ENCODE peak calls at places on chromosome 4, in seven cellular contexts. One of them, this sample, is unnamed. For H3K9me3, the result is how much of the 10 kb centered on the place peaks cover.

GRCh38 chr4:38501698-38502097 is 162.3 kb upstream of the KLF3 start:
- DNase-seq in upper lobe of left lung: no peak
- DNase-seq in A549: no peak
- DNase-seq in sigmoid colon: no peak
- DNase-seq in HepG2: no peak
- DNase-seq in iPS DF 6.9: no peak
- DNase-seq in HCT116: no peak
- DNase-seq in this sample: no peak

GRCh38 chr4:128288689-128289106 is 1.1 kb upstream of the PGRMC2 start:
- DNase-seq in upper lobe of left lung: peak
- DNase-seq in A549: no peak
- DNase-seq in sigmoid colon: no peak
- DNase-seq in HepG2: no peak
- DNase-seq in iPS DF 6.9: no peak
- DNase-seq in HCT116: no peak
- DNase-seq in this sample: no peak

GRCh38 chr4:122992111-122992510 is 69.7 kb upstream of the NUDT6 start:
- DNase-seq in upper lobe of left lung: no peak
- DNase-seq in A549: no peak
- DNase-seq in sigmoid colon: no peak
- DNase-seq in HepG2: no peak
- DNase-seq in iPS DF 6.9: no peak
- DNase-seq in HCT116: no peak
- DNase-seq in this sample: no peak

GRCh38 chr4:125750827-125751466 is 436.2 kb downstream of the FAT4 start:
- DNase-seq in upper lobe of left lung: no peak
- DNase-seq in A549: peak
- DNase-seq in sigmoid colon: no peak
- DNase-seq in HepG2: peak
- DNase-seq in iPS DF 6.9: no peak
- DNase-seq in HCT116: no peak
- DNase-seq in this sample: no peak

GRCh38 chr4:7032591-7032990 is 10.6 kb upstream of the TADA2B start:
- DNase-seq in upper lobe of left lung: no peak
- DNase-seq in A549: no peak
- DNase-seq in sigmoid colon: no peak
- DNase-seq in HepG2: no peak
- DNase-seq in iPS DF 6.9: no peak
- DNase-seq in HCT116: no peak
- DNase-seq in this sample: no peak

GRCh38 chr4:163755013-163755412 is 260.5 kb downstream of the TMA16 start:
- DNase-seq in upper lobe of left lung: no peak
- DNase-seq in A549: no peak
- DNase-seq in sigmoid colon: no peak
- DNase-seq in HepG2: no peak
- DNase-seq in iPS DF 6.9: no peak
- DNase-seq in HCT116: no peak
- DNase-seq in this sample: no peak

GRCh38 chr4:122764808-122765189 is 32.3 kb downstream of the BBS12 start:
- DNase-seq in upper lobe of left lung: no peak
- DNase-seq in A549: no peak
- DNase-seq in sigmoid colon: no peak
- DNase-seq in HepG2: no peak
- DNase-seq in iPS DF 6.9: no peak
- DNase-seq in HCT116: no peak
- DNase-seq in this sample: no peak

GRCh38 chr4:94395541-94395940 is 52.9 kb upstream of the HPGDS start:
- DNase-seq in upper lobe of left lung: no peak
- DNase-seq in A549: no peak
- DNase-seq in sigmoid colon: no peak
- DNase-seq in HepG2: no peak
- DNase-seq in iPS DF 6.9: no peak
- DNase-seq in HCT116: no peak
- DNase-seq in this sample: no peak

GRCh38 chr4:40832175-40832574 is 82.4 kb downstream of the NSUN7 start:
- DNase-seq in upper lobe of left lung: no peak
- DNase-seq in A549: no peak
- DNase-seq in sigmoid colon: no peak
- DNase-seq in HepG2: no peak
- DNase-seq in iPS DF 6.9: no peak
- DNase-seq in HCT116: no peak
- DNase-seq in this sample: no peak

GRCh38 chr4:110621839-110622751 is 782 bp downstream of the PITX2 start:
- DNase-seq in upper lobe of left lung: no peak
- DNase-seq in A549: no peak
- DNase-seq in sigmoid colon: no peak
- DNase-seq in HepG2: no peak
- DNase-seq in iPS DF 6.9: no peak
- DNase-seq in HCT116: no peak
- DNase-seq in this sample: no peak

GRCh38 chr4:164807611-164808010 is 53.7 kb downstream of the SMIM31 start:
- DNase-seq in upper lobe of left lung: peak
- DNase-seq in A549: no peak
- DNase-seq in sigmoid colon: no peak
- DNase-seq in HepG2: peak
- DNase-seq in iPS DF 6.9: no peak
- DNase-seq in HCT116: no peak
- DNase-seq in this sample: no peak

GRCh38 chr4:40963912-40964478 is 214.2 kb downstream of the NSUN7 start:
- DNase-seq in upper lobe of left lung: no peak
- DNase-seq in A549: no peak
- DNase-seq in sigmoid colon: no peak
- DNase-seq in HepG2: no peak
- DNase-seq in iPS DF 6.9: no peak
- DNase-seq in HCT116: no peak
- DNase-seq in this sample: no peak

GRCh38 chr4:52713456-52713937 is 37.7 kb downstream of the ERVMER34-1 start:
- DNase-seq in upper lobe of left lung: no peak
- DNase-seq in A549: no peak
- DNase-seq in sigmoid colon: no peak
- DNase-seq in HepG2: peak
- DNase-seq in iPS DF 6.9: no peak
- DNase-seq in HCT116: no peak
- DNase-seq in this sample: no peak

GRCh38 chr4:54099959-54100606 is at the start of gene GSX2:
- DNase-seq in upper lobe of left lung: no peak
- DNase-seq in A549: no peak
- DNase-seq in sigmoid colon: no peak
- DNase-seq in HepG2: no peak
- DNase-seq in iPS DF 6.9: no peak
- DNase-seq in HCT116: no peak
- DNase-seq in this sample: no peak

GRCh38 chr4:10664408-10664807 is 20.2 kb downstream of the CLNK start:
- DNase-seq in upper lobe of left lung: peak
- DNase-seq in A549: no peak
- DNase-seq in sigmoid colon: no peak
- DNase-seq in HepG2: no peak
- DNase-seq in iPS DF 6.9: no peak
- DNase-seq in HCT116: no peak
- DNase-seq in this sample: peak

GRCh38 chr4:46442963-46443362 is 53.0 kb upstream of the GABRA2 start:
- DNase-seq in upper lobe of left lung: no peak
- DNase-seq in A549: no peak
- DNase-seq in sigmoid colon: no peak
- DNase-seq in HepG2: no peak
- DNase-seq in iPS DF 6.9: no peak
- DNase-seq in HCT116: no peak
- DNase-seq in this sample: no peak

GRCh38 chr4:170399894-170400293 is 310.1 kb upstream of the AADAT start:
- DNase-seq in upper lobe of left lung: no peak
- DNase-seq in A549: no peak
- DNase-seq in sigmoid colon: no peak
- DNase-seq in HepG2: no peak
- DNase-seq in iPS DF 6.9: no peak
- DNase-seq in HCT116: no peak
- DNase-seq in this sample: no peak

GRCh38 chr4:105719214-105719613 is 10.6 kb downstream of the GSTCD start:
- DNase-seq in upper lobe of left lung: no peak
- DNase-seq in A549: no peak
- DNase-seq in sigmoid colon: no peak
- DNase-seq in HepG2: peak
- DNase-seq in iPS DF 6.9: no peak
- DNase-seq in HCT116: no peak
- DNase-seq in this sample: no peak

GRCh38 chr4:109334596-109335105 is 32.2 kb upstream of the COL25A1 start:
- DNase-seq in upper lobe of left lung: no peak
- DNase-seq in A549: no peak
- DNase-seq in sigmoid colon: no peak
- DNase-seq in HepG2: no peak
- DNase-seq in iPS DF 6.9: no peak
- DNase-seq in HCT116: no peak
- DNase-seq in this sample: no peak
- H3K27ac ChIP-seq in upper lobe of left lung: no peak
- H3K27ac ChIP-seq in A549: no peak
- H3K27ac ChIP-seq in sigmoid colon: no peak
- H3K27ac ChIP-seq in HepG2: no peak
- H3K27ac ChIP-seq in iPS DF 6.9: no peak
- H3K27ac ChIP-seq in HCT116: no peak
- H3K27ac ChIP-seq in this sample: no peak

GRCh38 chr4:1291996-1292702 is 2.5 kb downstream of the MAEA start:
- DNase-seq in upper lobe of left lung: peak
- DNase-seq in A549: no peak
- DNase-seq in sigmoid colon: no peak
- DNase-seq in HepG2: no peak
- DNase-seq in iPS DF 6.9: no peak
- DNase-seq in HCT116: no peak
- DNase-seq in this sample: no peak
- H3K4me3 ChIP-seq in upper lobe of left lung: no peak
- H3K4me3 ChIP-seq in A549: no peak
- H3K4me3 ChIP-seq in sigmoid colon: no peak
- H3K4me3 ChIP-seq in HepG2: no peak
- H3K4me3 ChIP-seq in iPS DF 6.9: no peak
- H3K4me3 ChIP-seq in HCT116: no peak
- H3K4me3 ChIP-seq in this sample: no peak

DNA sequence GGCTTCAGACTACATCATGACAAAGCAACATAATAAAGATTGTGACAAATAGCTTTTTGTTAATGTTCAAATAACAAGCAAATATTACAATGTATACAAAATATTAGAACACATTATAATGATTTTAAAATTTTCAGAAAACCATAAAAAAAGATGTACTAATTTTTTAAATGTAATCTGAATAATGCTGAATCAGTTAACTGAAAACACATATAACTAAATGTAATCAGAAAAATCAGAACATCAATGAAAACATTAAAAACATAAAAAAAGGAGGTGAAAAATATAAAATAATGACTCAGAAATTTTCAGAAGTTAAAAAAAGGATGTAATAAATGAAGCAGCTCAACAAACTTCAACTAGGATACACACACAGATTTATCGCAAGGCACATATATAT is 53.5 kb downstream of the ZNF721 start:
- DNase-seq in upper lobe of left lung: no peak
- DNase-seq in A549: no peak
- DNase-seq in sigmoid colon: no peak
- DNase-seq in HepG2: no peak
- DNase-seq in iPS DF 6.9: no peak
- DNase-seq in HCT116: no peak
- DNase-seq in this sample: no peak
- H3K9me3 ChIP-seq in upper lobe of left lung: half or more
- H3K9me3 ChIP-seq in A549: half or more
- H3K9me3 ChIP-seq in sigmoid colon: half or more
- H3K9me3 ChIP-seq in HepG2: half or more
- H3K9me3 ChIP-seq in iPS DF 6.9: under half
- H3K9me3 ChIP-seq in HCT116: half or more
- H3K9me3 ChIP-seq in this sample: half or more

DNA sequence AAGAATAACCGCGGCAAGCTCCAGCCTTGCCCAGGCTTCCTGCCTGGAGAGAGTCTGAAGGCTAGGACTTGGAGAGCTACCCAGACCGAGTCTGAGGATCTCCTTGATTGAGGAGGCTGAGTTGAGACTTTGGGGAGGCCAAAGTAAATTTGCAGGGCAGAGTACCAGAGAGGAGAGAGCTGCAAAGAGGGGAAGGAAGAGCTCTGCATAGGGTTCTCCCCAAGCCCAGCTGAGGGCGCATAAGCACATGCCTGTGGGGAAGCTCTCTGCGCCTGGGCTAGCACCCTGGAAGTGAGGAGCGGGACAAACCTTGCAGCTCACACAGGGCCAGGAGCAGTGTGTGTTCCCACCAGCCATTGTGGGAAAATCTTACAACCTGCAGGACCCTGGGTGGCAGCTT is 56.1 kb downstream of the FAM193A start:
- DNase-seq in upper lobe of left lung: no peak
- DNase-seq in A549: no peak
- DNase-seq in sigmoid colon: no peak
- DNase-seq in HepG2: no peak
- DNase-seq in iPS DF 6.9: no peak
- DNase-seq in HCT116: no peak
- DNase-seq in this sample: no peak
- H3K27ac ChIP-seq in upper lobe of left lung: peak
- H3K27ac ChIP-seq in A549: no peak
- H3K27ac ChIP-seq in sigmoid colon: no peak
- H3K27ac ChIP-seq in HepG2: no peak
- H3K27ac ChIP-seq in iPS DF 6.9: no peak
- H3K27ac ChIP-seq in HCT116: no peak
- H3K27ac ChIP-seq in this sample: no peak